ENCODE peak calls at places on chromosomes 13 and 19, in seven cellular contexts. M, V, N, E, T, O and A are unnamed samples.

GRCh38 chr13:62085832-62086231 is 670.2 kb upstream of the PCDH20 start:
- DNase-seq in O (no peak), M (no peak), E (no peak), T (no peak), V (no peak), N (no peak), A (no peak)

GRCh38 chr13:65926750-65927171 is 1303.4 kb downstream of the PCDH9 start:
- DNase-seq in M (peak), T (peak), N (no peak), E (no peak), V (no peak), O (peak), A (no peak)

GRCh38 chr13:98054301-98054700 is 88.6 kb upstream of the FARP1 start:
- DNase-seq in N (no peak), O (no peak), E (no peak), M (no peak), T (no peak), V (no peak), A (no peak)

GRCh38 chr13:41558781-41559560 is 101.6 kb downstream of the RGCC start:
- DNase-seq in T (no peak), N (no peak), M (no peak), V (no peak), O (no peak), E (no peak), A (no peak)

GRCh38 chr19:18919895-18920204 is 335 bp downstream of the DDX49 start:
- DNase-seq in E (no peak), O (no peak), V (no peak), T (no peak), N (no peak), M (no peak), A (no peak)

GRCh38 chr13:30739646-30740642 is 4.6 kb downstream of the ALOX5AP start:
- DNase-seq in O (no peak), M (no peak), T (no peak), V (no peak), E (peak), N (no peak), A (no peak)

GRCh38 chr13:50995870-50996269 is 86.3 kb downstream of the RNASEH2B start:
- DNase-seq in E (no peak), T (no peak), N (no peak), O (no peak), V (no peak), M (no peak), A (no peak)

GRCh38 chr19:41318696-41319499 is 8.9 kb downstream of the CCDC97 start:
- DNase-seq in E (no peak), N (no peak), T (no peak), M (no peak), O (peak), V (no peak), A (no peak)

GRCh38 chr13:114128624-114129522 is 3.5 kb downstream of the RASA3 start:
- DNase-seq in E (peak), O (peak), T (peak), M (no peak), V (peak), N (peak), A (no peak)

GRCh38 chr19:12527034-12527836 is 24.0 kb downstream of the ZNF564 start:
- DNase-seq in E (peak), O (no peak), N (no peak), M (peak), V (no peak), T (no peak), A (no peak)

GRCh38 chr19:33511346-33511745 is 10.2 kb downstream of the PEPD start:
- DNase-seq in T (no peak), N (no peak), M (no peak), V (no peak), O (no peak), E (no peak), A (no peak)

GRCh38 chr19:3668331-3669133 is 31.7 kb downstream of the PIP5K1C start:
- DNase-seq in V (no peak), N (no peak), T (no peak), E (no peak), O (no peak), M (no peak), A (no peak)

GRCh38 chr13:98089246-98089645 is 53.6 kb upstream of the FARP1 start:
- DNase-seq in T (no peak), E (no peak), O (no peak), M (no peak), V (no peak), N (no peak), A (no peak)

GRCh38 chr19:5193192-5193591 is 147.4 kb downstream of the PTPRS start:
- DNase-seq in M (no peak), V (no peak), N (no peak), T (no peak), O (no peak), E (no peak), A (no peak)

GRCh38 chr13:53507741-53508140 is 479.1 kb downstream of the OLFM4 start:
- DNase-seq in E (no peak), T (no peak), O (no peak), N (no peak), V (no peak), M (no peak), A (no peak)

GRCh38 chr19:43634516-43634876 is 5.2 kb downstream of the CADM4 start:
- DNase-seq in O (no peak), N (no peak), V (no peak), M (no peak), T (no peak), E (no peak), A (no peak)

GRCh38 chr13:104837756-104838155 is 1697.7 kb downstream of the EFNB2 start:
- DNase-seq in V (no peak), E (no peak), N (no peak), O (no peak), M (no peak), T (no peak), A (no peak)

GRCh38 chr19:51564791-51565190 is 6.3 kb upstream of the ZNF175 start:
- DNase-seq in V (no peak), E (peak), M (no peak), T (no peak), O (no peak), N (no peak), A (no peak)

GRCh38 chr13:97889803-97890202 is 63.7 kb upstream of the IPO5 start:
- DNase-seq in N (no peak), E (no peak), M (no peak), O (no peak), T (no peak), V (peak), A (no peak)

GRCh38 chr13:105436946-105437345 is 1098.5 kb downstream of the EFNB2 start:
- DNase-seq in E (no peak), M (no peak), N (no peak), T (no peak), O (no peak), V (no peak), A (no peak)

GRCh38 chr19:14318873-14319272 is 62.4 kb upstream of the ADGRE5 start:
- DNase-seq in M (peak), N (no peak), O (no peak), T (peak), E (peak), V (no peak), A (no peak)

GRCh38 chr13:71789952-71790351 is 77.1 kb downstream of the DACH1 start:
- DNase-seq in N (no peak), V (no peak), T (no peak), E (no peak), O (no peak), M (no peak), A (no peak)

GRCh38 chr13:112688560-112689497 is 1.0 kb upstream of the ATP11A start:
- DNase-seq in O (no peak), T (peak), V (peak), E (peak), M (peak), N (no peak), A (no peak)

GRCh38 chr19:19529783-19530422 is 1.2 kb downstream of the YJEFN3 start:
- DNase-seq in N (no peak), V (no peak), M (no peak), E (no peak), T (no peak), O (no peak), A (no peak)

GRCh38 chr19:46967578-46968018 is 52.0 kb upstream of the NPAS1 start:
- DNase-seq in T (peak), V (peak), M (no peak), N (no peak), O (no peak), E (peak), A (no peak)

GRCh38 chr19:677201-677600 is 1.0 kb downstream of the FSTL3 start:
- DNase-seq in N (peak), M (no peak), T (peak), E (no peak), O (peak), V (peak), A (no peak)

GRCh38 chr19:7188682-7189629 is 105.3 kb downstream of the INSR start:
- DNase-seq in V (no peak), M (peak), O (no peak), N (no peak), E (peak), T (peak), A (no peak)

GRCh38 chr19:29576043-29576442 is 30.0 kb upstream of the POP4 start:
- DNase-seq in V (no peak), E (no peak), N (no peak), M (no peak), T (no peak), O (no peak), A (no peak)

GRCh38 chr13:112771877-112772538 is 82.2 kb downstream of the ATP11A start:
- DNase-seq in V (no peak), E (no peak), O (peak), T (peak), N (no peak), M (no peak), A (no peak)

GRCh38 chr19:17450264-17451075 is 2.0 kb upstream of the TMEM221 start:
- DNase-seq in T (no peak), N (no peak), O (no peak), M (no peak), E (peak), V (no peak), A (no peak)

GRCh38 chr13:99043700-99044300 is 65.9 kb upstream of the DOCK9 start:
- DNase-seq in O (no peak), M (no peak), E (no peak), T (no peak), N (no peak), V (no peak), A (no peak)

GRCh38 chr19:1064661-1065605 is 2.0 kb upstream of the ARHGAP45 start:
- DNase-seq in M (peak), O (peak), V (peak), N (no peak), T (peak), E (peak), A (no peak)

GRCh38 chr19:12064266-12065099 is at the start of gene ZNF844:
- DNase-seq in V (peak), O (peak), N (peak), T (peak), M (peak), E (peak), A (peak)

DNA sequence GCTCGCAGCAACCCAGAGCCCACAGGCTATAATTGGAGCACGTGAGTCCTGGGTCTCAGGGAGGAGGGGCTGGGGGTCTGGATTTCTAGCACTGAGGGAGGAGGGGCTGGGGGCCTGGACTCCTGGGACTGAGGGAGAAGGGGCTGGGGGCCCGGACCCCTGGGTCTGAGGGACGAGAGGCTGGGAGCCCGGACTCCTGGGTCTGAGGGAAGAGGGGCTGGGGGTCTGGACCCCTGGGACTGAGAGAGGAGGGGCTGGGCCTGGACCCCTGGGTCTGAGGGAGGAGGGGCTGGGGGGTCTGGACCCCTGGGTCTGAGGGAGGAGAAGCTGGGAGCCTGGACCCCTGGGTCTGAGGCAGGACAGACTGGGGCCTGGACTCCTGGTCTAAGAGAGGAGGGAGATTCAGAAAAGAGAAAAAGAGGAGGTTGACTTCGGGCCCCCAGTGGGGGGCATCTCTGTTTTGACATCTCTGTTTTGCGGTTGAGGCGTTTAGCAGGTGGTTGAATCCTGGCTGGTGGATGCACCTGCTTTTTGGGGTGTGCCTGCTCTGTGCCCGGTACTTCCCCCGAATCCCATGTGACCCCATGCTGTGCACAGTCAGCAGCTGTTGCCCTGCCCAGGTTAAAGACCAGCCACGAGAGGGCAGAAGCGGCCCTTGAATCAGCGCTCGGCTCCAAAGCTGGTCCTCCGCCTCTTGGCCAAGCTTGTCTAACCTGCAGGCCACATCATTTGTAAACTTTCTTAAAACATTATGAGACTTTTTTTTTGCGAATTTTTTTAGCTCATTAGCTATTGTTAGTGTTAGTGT is 10.5 kb downstream of the PVR start:
- DNase-seq in V (peak), O (peak), T (peak), M (peak), E (peak), N (no peak), A (no peak)
- TF ChIP-seq CTCF in V (peak), O (peak), T (peak), M (peak), E (peak), N (peak), A (peak)

GRCh38 chr19:2254052-2254872 is 2.0 kb downstream of the JSRP1 start:
- DNase-seq in T (no peak), M (peak), E (no peak), O (no peak), N (no peak), V (no peak), A (peak)
- TF ChIP-seq CTCF in T (no peak), M (peak), E (peak), O (no peak), N (peak), V (no peak), A (peak)

GRCh38 chr13:23617551-23618014 is 47.4 kb downstream of the TNFRSF19 start:
- DNase-seq in T (no peak), M (no peak), V (no peak), N (no peak), O (no peak), E (no peak), A (no peak)

GRCh38 chr13:23613971-23614370 is 43.8 kb downstream of the TNFRSF19 start:
- DNase-seq in M (no peak), N (no peak), O (no peak), E (no peak), T (no peak), V (no peak), A (no peak)

GRCh38 chr13:23615677-23616076 is 45.5 kb downstream of the TNFRSF19 start:
- DNase-seq in N (no peak), O (no peak), E (no peak), M (no peak), V (no peak), T (no peak), A (no peak)

GRCh38 chr13:23618341-23618740 is 48.1 kb downstream of the TNFRSF19 start:
- DNase-seq in N (peak), T (no peak), E (no peak), O (no peak), V (no peak), M (no peak), A (no peak)

GRCh38 chr13:23616228-23616627 is 46.0 kb downstream of the TNFRSF19 start:
- DNase-seq in V (no peak), O (no peak), E (no peak), T (no peak), N (no peak), M (no peak), A (no peak)
- TF ChIP-seq CTCF in V (no peak), O (no peak), E (no peak), T (no peak), N (no peak), M (no peak), A (no peak)

DNA sequence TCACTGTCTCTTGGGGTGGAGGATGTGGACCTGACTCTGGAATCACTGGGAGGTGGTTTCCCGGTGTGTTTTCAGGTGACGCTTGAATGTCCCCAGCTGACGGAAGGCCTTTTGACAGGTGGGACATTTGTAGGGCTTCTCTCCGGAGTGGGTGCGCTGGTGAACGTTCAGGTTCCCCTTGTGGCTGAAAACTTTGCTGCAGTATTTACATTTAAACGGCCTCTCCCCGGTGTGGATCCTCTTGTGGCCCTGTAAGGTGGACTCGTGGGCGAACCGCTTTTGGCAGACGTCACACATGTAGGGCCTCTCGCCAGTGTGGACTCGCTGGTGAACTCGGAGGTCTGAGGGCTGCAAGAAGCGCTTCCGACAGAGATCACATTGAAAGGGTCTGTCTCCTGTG is 7.8 kb downstream of the ZSCAN5B start:
- DNase-seq in O (no peak), V (no peak), N (no peak), E (peak), M (no peak), T (no peak), A (no peak)
- TF ChIP-seq CTCF in O (no peak), V (no peak), N (no peak), E (no peak), M (no peak), T (no peak), A (peak)

GRCh38 chr13:59979589-59979988 is 184.1 kb downstream of the DIAPH3 start:
- DNase-seq in T (no peak), O (no peak), M (no peak), V (no peak), N (no peak), E (no peak), A (no peak)
- TF ChIP-seq CTCF in T (no peak), O (no peak), M (no peak), V (no peak), N (no peak), E (no peak), A (no peak)

GRCh38 chr13:76020421-76020955 is 384.4 kb downstream of the LMO7 start:
- DNase-seq in M (no peak), O (no peak), N (no peak), V (no peak), E (no peak), T (no peak), A (no peak)

GRCh38 chr13:76014618-76015315 is 378.6 kb downstream of the LMO7 start:
- DNase-seq in T (no peak), V (no peak), N (no peak), E (no peak), M (peak), O (no peak), A (no peak)

GRCh38 chr13:76019421-76020044 is 383.4 kb downstream of the LMO7 start:
- DNase-seq in T (no peak), O (no peak), M (peak), E (peak), V (no peak), N (no peak), A (no peak)

GRCh38 chr13:76016799-76017198 is 380.7 kb downstream of the LMO7 start:
- DNase-seq in T (no peak), V (no peak), M (no peak), E (peak), N (no peak), O (no peak), A (no peak)

GRCh38 chr13:76017861-76018556 is 381.9 kb downstream of the LMO7 start:
- DNase-seq in O (no peak), E (no peak), M (no peak), T (no peak), V (no peak), N (no peak), A (no peak)
- TF ChIP-seq CTCF in O (no peak), E (no peak), M (no peak), T (no peak), V (no peak), N (no peak), A (no peak)

DNA sequence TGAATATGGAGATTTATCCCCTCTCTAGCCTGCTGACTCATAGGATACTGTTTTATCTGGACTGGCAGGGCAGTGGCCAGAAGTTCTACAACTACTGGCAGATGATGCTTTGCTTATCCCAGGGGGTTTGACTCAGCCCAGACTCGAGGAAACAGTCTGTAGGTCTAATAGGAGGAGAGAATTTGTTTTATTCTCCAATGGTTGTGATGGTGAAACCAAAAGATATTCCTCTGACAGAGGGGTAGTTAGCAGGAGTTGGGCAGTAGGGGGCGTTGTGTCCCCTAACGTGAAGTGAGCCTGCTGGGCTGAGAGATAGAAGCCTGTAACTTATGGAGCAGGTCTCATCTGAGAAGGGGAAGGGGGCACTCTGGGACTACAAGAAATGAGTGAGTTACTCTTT is 74.9 kb downstream of the WTIP start:
- DNase-seq in V (no peak), M (peak), T (no peak), O (peak), E (no peak), N (no peak), A (no peak)
- TF ChIP-seq CTCF in V (no peak), M (peak), T (no peak), O (peak), E (peak), N (peak), A (peak)

GRCh38 chr19:37551123-37551993 is 43.2 kb downstream of the ZNF571 start:
- DNase-seq in V (no peak), M (no peak), O (no peak), E (peak), N (peak), T (no peak), A (no peak)
- TF ChIP-seq CTCF in V (no peak), M (peak), O (no peak), E (peak), N (peak), T (no peak), A (no peak)

DNA sequence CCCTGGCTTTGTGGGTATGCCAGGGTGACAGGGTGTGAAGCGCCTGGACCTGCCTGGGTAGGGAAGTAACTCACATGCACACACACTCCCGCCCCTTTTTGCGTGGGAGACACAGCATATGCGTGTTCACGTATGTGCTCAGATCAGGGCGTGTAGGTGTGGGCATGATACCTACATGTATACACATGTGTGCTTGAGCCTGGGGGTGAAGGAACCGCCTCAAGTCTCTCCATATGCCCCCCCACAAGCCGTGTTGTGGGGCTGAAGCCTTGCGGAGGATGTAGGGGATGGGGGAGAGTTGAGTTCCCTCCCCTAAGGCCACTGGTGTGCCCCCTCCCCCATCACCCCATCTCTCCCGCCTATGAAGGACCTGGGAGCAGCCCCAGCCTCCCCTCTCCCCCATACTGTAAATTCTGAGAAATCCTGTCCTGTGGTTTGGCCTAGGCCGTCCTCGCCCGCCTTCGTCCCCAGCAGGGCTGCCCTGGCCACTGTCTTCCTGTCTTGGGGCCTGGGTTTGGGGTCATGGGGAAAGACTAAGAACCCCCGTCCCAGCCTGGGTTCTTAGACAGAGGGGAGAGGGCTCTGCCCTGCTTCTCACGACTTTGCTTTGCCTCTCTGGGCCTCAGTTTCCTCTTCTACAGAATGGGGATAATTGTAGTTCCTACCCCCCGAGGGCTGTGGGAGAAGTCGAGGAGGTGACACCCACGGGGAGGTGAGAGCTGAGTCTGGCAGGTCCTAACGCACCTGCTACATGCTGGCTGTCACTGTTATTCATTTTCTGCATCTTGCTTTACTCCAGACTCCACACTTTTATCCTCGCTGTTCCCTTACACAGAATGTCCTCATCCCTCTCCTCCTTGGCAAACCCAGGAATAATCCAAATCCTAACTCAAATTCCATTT is 14.3 kb downstream of the ACTL9 start:
- DNase-seq in N (no peak), M (no peak), O (no peak), T (no peak), E (no peak), V (no peak), A (no peak)
- TF ChIP-seq CTCF in N (no peak), M (no peak), O (no peak), T (no peak), E (no peak), V (no peak), A (no peak)